ENCODE peak calls at places on chromosome 13, in five cellular contexts. R, E, O, L and B are unnamed samples.

GRCh38 chr13:92572190-92572589 is 654.4 kb upstream of the GPC6 start:
- DNase-seq in E (no peak), R (no peak), L (no peak), O (no peak), B (no peak)

GRCh38 chr13:78603240-78603947 is at the start of gene POU4F1:
- DNase-seq in R (peak), O (no peak), E (peak), L (no peak), B (peak)

GRCh38 chr13:106867249-106867648 is 299.3 kb upstream of the ARGLU1 start:
- DNase-seq in R (no peak), E (peak), L (no peak), O (no peak), B (no peak)

GRCh38 chr13:50798923-50799322 is 44.6 kb downstream of the DLEU7 start:
- DNase-seq in L (no peak), E (no peak), O (no peak), R (no peak), B (no peak)

GRCh38 chr13:96003304-96003703 is 49.9 kb downstream of the UGGT2 start:
- DNase-seq in R (no peak), E (peak), L (peak), O (no peak), B (no peak)

GRCh38 chr13:61255035-61255796 is 160.4 kb downstream of the PCDH20 start:
- DNase-seq in O (no peak), L (peak), E (peak), R (no peak), B (no peak)

GRCh38 chr13:20828540-20829364 is 55.0 kb upstream of the EEF1AKMT1 start:
- DNase-seq in O (no peak), E (peak), L (peak), R (peak), B (no peak)

GRCh38 chr13:99605417-99606321 is 104.4 kb downstream of the TM9SF2 start:
- DNase-seq in O (no peak), R (peak), E (peak), L (peak), B (peak)

GRCh38 chr13:31909889-31910551 is 121.6 kb upstream of the FRY start:
- DNase-seq in O (no peak), E (peak), L (peak), R (peak), B (no peak)

GRCh38 chr13:83086948-83087347 is 795.3 kb downstream of the SLITRK1 start:
- DNase-seq in O (no peak), L (no peak), R (no peak), E (no peak), B (no peak)

GRCh38 chr13:35712907-35713685 is 236.6 kb upstream of the MAB21L1 start:
- DNase-seq in R (no peak), O (no peak), E (peak), L (no peak), B (no peak)

GRCh38 chr13:50921706-50922105 is 12.1 kb downstream of the RNASEH2B start:
- DNase-seq in L (no peak), R (no peak), O (no peak), E (no peak), B (no peak)

GRCh38 chr13:99572921-99573320 is 71.6 kb downstream of the TM9SF2 start:
- DNase-seq in E (peak), R (no peak), O (no peak), L (no peak), B (no peak)

GRCh38 chr13:92721610-92722009 is 505.0 kb upstream of the GPC6 start:
- DNase-seq in O (no peak), L (no peak), E (no peak), R (no peak), B (no peak)

GRCh38 chr13:23467048-23467931 is 33.8 kb upstream of the SACS start:
- DNase-seq in E (no peak), O (no peak), L (no peak), R (no peak), B (no peak)

GRCh38 chr13:22086593-22086992 is 415.7 kb downstream of the FGF9 start:
- DNase-seq in L (no peak), E (no peak), O (no peak), R (no peak), B (no peak)

GRCh38 chr13:98691360-98691759 is 61.1 kb downstream of the SLC15A1 start:
- DNase-seq in E (no peak), O (no peak), L (no peak), R (no peak), B (no peak)

GRCh38 chr13:43431279-43431678 is 355.5 kb downstream of the ENOX1 start:
- DNase-seq in E (peak), R (no peak), L (no peak), O (no peak), B (no peak)

GRCh38 chr13:40017662-40018262 is 362.3 kb downstream of the COG6 start:
- DNase-seq in R (no peak), O (no peak), L (no peak), E (peak), B (no peak)

GRCh38 chr13:42709276-42709675 is 72.1 kb upstream of the FAM216B start:
- DNase-seq in O (no peak), R (no peak), L (no peak), E (no peak), B (no peak)

GRCh38 chr13:109803822-109804221 is 17.4 kb upstream of the IRS2 start:
- DNase-seq in O (no peak), L (no peak), E (no peak), R (no peak), B (no peak)

GRCh38 chr13:87334176-87334575 is 337.0 kb upstream of the SLITRK5 start:
- DNase-seq in L (no peak), E (no peak), O (no peak), R (no peak), B (no peak)

GRCh38 chr13:74052402-74052928 is 81.7 kb downstream of the KLF12 start:
- DNase-seq in E (peak), L (no peak), O (no peak), R (no peak), B (no peak)

GRCh38 chr13:110525328-110526319 is 35.9 kb downstream of the RAB20 start:
- DNase-seq in R (peak), L (no peak), E (no peak), O (no peak), B (peak)

GRCh38 chr13:35818577-35819165 is 312.5 kb downstream of the DCLK1 start:
- DNase-seq in L (peak), R (no peak), O (no peak), E (peak), B (no peak)

GRCh38 chr13:65882810-65883209 is 1347.3 kb downstream of the PCDH9 start:
- DNase-seq in O (no peak), R (no peak), E (peak), L (no peak), B (no peak)

DNA sequence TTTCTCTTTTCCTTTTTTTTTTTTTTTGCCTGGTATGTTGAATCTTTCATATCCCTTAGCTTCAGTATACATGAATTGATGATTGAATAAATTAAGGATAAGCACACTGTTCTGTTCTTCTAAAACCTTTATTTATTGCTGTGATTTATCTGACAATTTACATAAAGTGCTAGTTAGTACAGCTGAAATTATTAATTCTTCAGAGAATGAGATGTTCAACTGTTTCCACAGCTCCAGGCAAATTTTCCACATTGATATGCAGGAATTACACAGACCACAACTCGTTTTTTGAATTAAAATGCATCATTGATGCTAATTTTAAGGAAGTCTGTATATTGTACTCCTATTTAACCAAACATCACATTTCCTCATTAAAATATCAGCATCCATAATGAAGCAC is 136.4 kb upstream of the TMTC4 start:
- DNase-seq in E (no peak), O (no peak), L (no peak), R (no peak), B (no peak)
- TF ChIP-seq POLR2AphosphoS5 in E (no peak), O (no peak), L (no peak), R (no peak), B (no peak)

GRCh38 chr13:59566544-59566943 is 597.2 kb downstream of the DIAPH3 start:
- DNase-seq in R (no peak), L (no peak), O (no peak), E (no peak), B (no peak)
- TF ChIP-seq POLR2AphosphoS5 in R (no peak), L (no peak), O (no peak), E (no peak), B (no peak)

GRCh38 chr13:26987614-26988013 is 184.0 kb downstream of the USP12 start:
- DNase-seq in E (no peak), O (no peak), R (no peak), L (no peak), B (no peak)

GRCh38 chr13:26988059-26988769 is 183.4 kb downstream of the USP12 start:
- DNase-seq in O (peak), E (no peak), R (peak), L (no peak), B (no peak)

GRCh38 chr13:26984337-26984736 is 187.3 kb downstream of the USP12 start:
- DNase-seq in O (no peak), R (no peak), E (no peak), L (no peak), B (no peak)

GRCh38 chr13:26983533-26984315 is 187.9 kb downstream of the USP12 start:
- DNase-seq in E (no peak), R (no peak), O (no peak), L (no peak), B (no peak)

GRCh38 chr13:26985285-26985878 is 186.2 kb downstream of the USP12 start:
- DNase-seq in L (peak), O (peak), R (peak), E (peak), B (peak)
- TF ChIP-seq POLR2AphosphoS5 in L (no peak), O (no peak), R (no peak), E (no peak), B (no peak)

DNA sequence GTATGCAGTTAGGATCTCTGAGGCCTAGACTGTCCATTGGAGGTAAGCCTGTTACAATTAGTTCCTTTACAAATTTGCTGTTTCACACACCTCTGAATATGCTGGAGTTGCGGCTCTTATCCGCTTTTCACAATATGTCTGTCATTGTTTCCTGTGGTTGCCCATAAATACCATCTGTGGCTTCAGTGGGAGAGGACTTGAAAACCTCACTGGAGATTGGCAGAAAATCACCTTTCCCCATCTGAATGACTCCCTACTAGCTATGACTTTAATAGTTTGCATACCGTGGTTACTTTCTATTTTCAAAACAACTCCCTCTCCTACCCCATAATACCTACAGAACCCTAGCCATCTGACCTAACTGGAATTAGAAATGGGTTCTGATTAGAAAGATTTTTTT is 454.3 kb downstream of the PCDH17 start:
- DNase-seq in L (no peak), R (no peak), E (no peak), O (no peak), B (no peak)
- TF ChIP-seq POLR2AphosphoS5 in L (no peak), R (no peak), E (no peak), O (no peak), B (no peak)

DNA sequence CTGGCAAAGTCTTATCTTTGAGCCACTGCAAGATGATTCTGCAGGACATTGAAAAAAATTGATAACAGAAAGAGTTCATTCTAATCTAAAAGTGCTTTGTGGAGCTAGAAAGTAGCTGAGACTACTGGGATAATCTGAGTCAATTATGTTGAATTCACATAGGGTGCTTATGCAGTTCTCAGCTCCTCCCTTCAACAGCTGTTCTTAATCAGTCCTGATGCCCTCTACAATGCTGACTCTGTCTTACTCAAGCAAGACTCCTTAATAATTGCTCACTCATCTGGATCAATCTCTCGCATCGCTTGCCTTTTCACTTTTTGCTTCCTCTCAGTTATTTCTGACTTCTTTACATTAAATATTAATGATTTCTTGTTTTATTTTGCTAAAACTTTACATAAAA is 182.1 kb downstream of the PCDH17 start:
- DNase-seq in O (no peak), E (peak), R (no peak), L (no peak), B (no peak)
- TF ChIP-seq POLR2AphosphoS5 in O (no peak), E (no peak), R (no peak), L (no peak), B (no peak)

DNA sequence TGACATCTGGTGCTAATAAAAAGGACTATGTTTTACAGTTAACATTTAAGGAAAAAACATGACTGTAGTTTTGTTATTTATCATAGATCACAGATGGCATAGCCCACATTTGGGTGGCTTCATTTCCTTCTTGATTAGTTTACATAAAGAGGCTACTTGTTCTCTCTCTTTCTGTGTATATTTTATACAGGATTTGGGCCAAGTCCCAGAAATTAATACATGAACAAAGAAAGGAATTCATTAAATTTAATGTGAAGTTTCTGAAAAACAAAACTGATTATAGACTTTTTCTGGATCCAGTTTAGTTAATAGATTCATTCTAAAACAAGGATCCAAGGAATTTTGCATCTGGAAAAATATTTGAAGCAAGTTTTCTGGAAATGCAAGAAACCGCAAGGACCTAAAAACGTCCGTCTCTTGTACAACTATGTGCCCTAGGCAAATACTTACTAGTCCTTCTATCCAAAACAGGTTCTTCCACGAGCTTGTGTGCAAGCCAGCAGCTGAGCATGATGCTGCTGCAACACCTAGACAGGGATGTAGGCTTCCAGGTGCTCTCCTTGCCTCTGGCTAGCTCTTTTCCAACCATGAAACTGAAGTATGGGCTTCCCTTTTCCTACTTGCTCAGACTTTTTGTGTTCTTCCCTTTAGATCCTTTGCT is 161.4 kb upstream of the STARD13 start:
- DNase-seq in E (no peak), R (no peak), O (no peak), L (no peak), B (no peak)
- TF ChIP-seq POLR2AphosphoS5 in E (no peak), R (no peak), O (no peak), L (no peak), B (no peak)

GRCh38 chr13:113510871-113511270 is 20.4 kb upstream of the DCUN1D2 start:
- DNase-seq in E (no peak), O (no peak), L (no peak), R (no peak), B (no peak)
- TF ChIP-seq POLR2AphosphoS5 in E (no peak), O (no peak), L (no peak), R (no peak), B (no peak)

GRCh38 chr13:36875955-36876354 is 44.1 kb downstream of the SMAD9 start:
- DNase-seq in E (no peak), O (no peak), L (no peak), R (no peak), B (no peak)
- TF ChIP-seq POLR2AphosphoS5 in E (no peak), O (no peak), L (no peak), R (no peak), B (no peak)

DNA sequence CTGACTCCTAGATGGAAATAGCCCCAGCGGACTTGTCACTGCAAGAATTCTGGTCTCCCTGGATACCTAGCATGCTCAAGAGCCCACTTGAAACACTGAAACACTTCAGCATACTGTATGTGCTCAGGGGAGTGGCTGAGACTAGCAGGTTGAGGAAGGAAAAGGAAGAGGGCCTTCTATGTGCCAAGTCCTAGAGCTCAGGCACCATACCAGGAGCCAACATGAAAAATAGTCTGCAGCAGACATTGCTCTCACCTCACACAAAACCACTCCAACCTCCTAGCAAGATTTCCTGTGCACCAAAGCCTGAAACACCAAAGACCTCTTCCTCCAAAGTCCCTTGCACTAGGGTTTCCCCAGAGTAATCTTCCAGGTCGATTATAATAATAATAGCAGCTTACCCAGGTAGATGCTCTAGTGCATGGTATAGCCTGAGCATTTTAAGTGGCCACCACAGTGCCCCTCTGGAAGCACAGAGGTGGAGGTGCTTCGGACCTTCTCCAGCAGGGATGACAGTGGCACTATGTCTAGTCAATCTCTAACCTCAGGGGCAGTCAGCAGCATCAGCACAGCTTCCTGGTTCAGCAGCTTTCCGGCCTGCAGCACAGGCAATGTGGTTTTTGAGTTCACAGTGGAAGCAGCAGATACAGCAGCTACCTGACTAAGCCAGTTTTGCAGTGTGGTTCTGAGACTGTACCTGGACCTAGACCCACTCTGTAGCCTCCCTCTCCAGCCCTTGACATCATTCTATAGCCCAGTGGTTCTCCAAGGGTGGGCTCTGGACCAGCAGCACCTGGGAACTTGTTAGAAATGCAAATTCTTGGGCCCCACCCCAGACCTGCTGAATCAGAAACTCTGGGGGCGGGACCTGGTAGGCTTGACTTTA is 45.6 kb upstream of the UBE2L5 start:
- DNase-seq in O (no peak), L (no peak), E (peak), R (peak), B (peak)
- TF ChIP-seq POLR2AphosphoS5 in O (no peak), L (no peak), E (no peak), R (peak), B (peak)